ENCODE peak calls at places on chromosome 1, in ten cellular contexts. Y is T-helper 9 cell; M is T-helper 22 cell; H is GM04503; X is breast epithelium; K is AG20443; D is choroid plexus epithelial cell; B is activated T-helper 1 cell treated with anti-CD3 and anti-CD28 coated beads, Interleukin-2, amount 50 U/mL, for 16 hours; G is adrenal gland; R is tibial artery. S is an unnamed sample.

GRCh38 chr1:96918406-96918805 is 196.8 kb downstream of the PTBP2 start:
- DNase-seq in D (peak; percentile 84), M (no peak), X (no peak), K (peak; percentile 63), G (no peak), Y (no peak), R (no peak), B (no peak), H (peak; percentile 39), S (no peak)

GRCh38 chr1:211352985-211353515 is 26.4 kb downstream of the TRAF5 start:
- DNase-seq in X (no peak), G (peak; percentile 38), H (no peak), K (no peak), Y (peak; percentile 48), D (peak; percentile 23), R (no peak), M (peak; percentile 25), B (peak; percentile 35), S (no peak)

GRCh38 chr1:18093193-18093592 is 14.4 kb upstream of the IGSF21 start:
- DNase-seq in X (no peak), M (no peak), Y (no peak), R (no peak), K (no peak), H (no peak), G (no peak), B (no peak), D (no peak), S (no peak)

GRCh38 chr1:47865881-47866535 is 131.2 kb downstream of the TRABD2B start:
- DNase-seq in X (no peak), K (no peak), Y (no peak), H (no peak), M (no peak), R (no peak), G (no peak), D (no peak), B (no peak), S (no peak)

GRCh38 chr1:67888208-67888607 is 54.9 kb upstream of the GNG12 start:
- DNase-seq in G (no peak), D (no peak), M (no peak), X (no peak), H (no peak), K (no peak), B (no peak), R (no peak), Y (no peak), S (peak; percentile 2)

GRCh38 chr1:92952714-92953113 is 8.5 kb downstream of the DIPK1A start:
- DNase-seq in R (no peak), Y (no peak), B (no peak), M (no peak), G (no peak), X (no peak), D (no peak), H (no peak), K (no peak), S (no peak)

GRCh38 chr1:112956503-112957132 is 622 bp upstream of the SLC16A1 start:
- DNase-seq in R (peak; percentile 65), X (no peak), D (peak; percentile 39), M (peak; percentile 17), Y (peak; percentile 16), H (no peak), B (peak; percentile 5), K (no peak), G (peak; percentile 15), S (peak; percentile 83)

GRCh38 chr1:11851171-11851570 is 3.6 kb upstream of the NPPA start:
- DNase-seq in Y (no peak), M (no peak), X (no peak), G (no peak), K (no peak), B (no peak), R (no peak), D (no peak), H (no peak), S (no peak)

GRCh38 chr1:94101613-94101940 is 19.4 kb downstream of the ABCA4 start:
- DNase-seq in M (no peak), X (peak; percentile 30), H (no peak), K (no peak), Y (no peak), D (peak; percentile 45), G (no peak), B (no peak), R (no peak), S (no peak)

GRCh38 chr1:3787347-3787710 is 9.0 kb downstream of the LRRC47 start:
- DNase-seq in H (no peak), R (no peak), M (peak; percentile 57), D (no peak), G (peak; percentile 46), B (no peak), K (no peak), X (no peak), Y (peak; percentile 26), S (no peak)

GRCh38 chr1:154998818-154999650 is 3.6 kb upstream of the ZBTB7B start:
- DNase-seq in D (peak; percentile 72), M (peak; percentile 55), Y (peak; percentile 47), B (no peak), H (no peak), K (peak; percentile 79), G (peak; percentile 69), X (no peak), R (peak; percentile 83), S (peak; percentile 62)

GRCh38 chr1:52237430-52237829 is 95.5 kb downstream of the ZFYVE9 start:
- DNase-seq in M (no peak), X (no peak), H (peak; percentile 21), K (peak; percentile 34), Y (no peak), G (no peak), B (no peak), R (no peak), D (peak; percentile 75), S (peak; percentile 74)

GRCh38 chr1:64686828-64687724 is 57.8 kb upstream of the RAVER2 start:
- DNase-seq in X (no peak), G (peak; percentile 46), B (no peak), H (no peak), M (no peak), K (peak; percentile 73), R (no peak), Y (peak; percentile 8), D (peak; percentile 81), S (peak; percentile 84)

GRCh38 chr1:57124768-57125446 is 159.1 kb upstream of the C8B start:
- DNase-seq in Y (no peak), G (no peak), D (no peak), M (no peak), K (peak; percentile 34), R (no peak), X (no peak), H (no peak), B (no peak), S (no peak)

S was measured in mesenchymal stem cell.